ENCODE peak calls at places on chromosomes 16 and 17, in five cellular contexts. One of them, this sample, is unnamed.

GRCh38 chr16:55542459-55543082 is 23.9 kb upstream of the CAPNS2 start:
- DNase-seq in tibial artery: no peak
- DNase-seq in OCI-LY7: no peak
- DNase-seq in sigmoid colon: no peak
- DNase-seq in hepatocyte: no peak
- DNase-seq in this sample: no peak

GRCh38 chr16:17162560-17162959 is 308.2 kb downstream of the XYLT1 start:
- DNase-seq in tibial artery: no peak
- DNase-seq in OCI-LY7: no peak
- DNase-seq in sigmoid colon: no peak
- DNase-seq in hepatocyte: no peak
- DNase-seq in this sample: no peak

GRCh38 chr16:67656344-67657016 is 3.6 kb downstream of the ACD start:
- DNase-seq in tibial artery: no peak
- DNase-seq in OCI-LY7: no peak
- DNase-seq in sigmoid colon: no peak
- DNase-seq in hepatocyte: no peak
- DNase-seq in this sample: no peak

GRCh38 chr17:45139533-45139920 is 4.0 kb downstream of the ACBD4 start:
- DNase-seq in tibial artery: no peak
- DNase-seq in OCI-LY7: no peak
- DNase-seq in sigmoid colon: no peak
- DNase-seq in hepatocyte: no peak
- DNase-seq in this sample: no peak

GRCh38 chr16:87384162-87384999 is 805 bp upstream of the FBXO31 start:
- DNase-seq in tibial artery: peak; percentile 40
- DNase-seq in OCI-LY7: no peak
- DNase-seq in sigmoid colon: peak; percentile 80
- DNase-seq in hepatocyte: peak; percentile 86
- DNase-seq in this sample: no peak

GRCh38 chr17:64129765-64130558 is at the start of gene ERN1:
- DNase-seq in tibial artery: peak; percentile 93
- DNase-seq in OCI-LY7: peak; percentile 91
- DNase-seq in sigmoid colon: peak; percentile 97
- DNase-seq in hepatocyte: peak; percentile 98
- DNase-seq in this sample: peak; percentile 99

GRCh38 chr17:46770818-46771600 is 47.5 kb downstream of the WNT3 start:
- DNase-seq in tibial artery: no peak
- DNase-seq in OCI-LY7: peak; percentile 31
- DNase-seq in sigmoid colon: no peak
- DNase-seq in hepatocyte: peak; percentile 83
- DNase-seq in this sample: peak; percentile 91

GRCh38 chr17:520447-521167 is 168.0 kb upstream of the RPH3AL start:
- DNase-seq in tibial artery: no peak
- DNase-seq in OCI-LY7: no peak
- DNase-seq in sigmoid colon: no peak
- DNase-seq in hepatocyte: no peak
- DNase-seq in this sample: no peak

GRCh38 chr16:25172831-25173230 is 43.9 kb upstream of the AQP8 start:
- DNase-seq in tibial artery: no peak
- DNase-seq in OCI-LY7: no peak
- DNase-seq in sigmoid colon: no peak
- DNase-seq in hepatocyte: no peak
- DNase-seq in this sample: no peak

DNA sequence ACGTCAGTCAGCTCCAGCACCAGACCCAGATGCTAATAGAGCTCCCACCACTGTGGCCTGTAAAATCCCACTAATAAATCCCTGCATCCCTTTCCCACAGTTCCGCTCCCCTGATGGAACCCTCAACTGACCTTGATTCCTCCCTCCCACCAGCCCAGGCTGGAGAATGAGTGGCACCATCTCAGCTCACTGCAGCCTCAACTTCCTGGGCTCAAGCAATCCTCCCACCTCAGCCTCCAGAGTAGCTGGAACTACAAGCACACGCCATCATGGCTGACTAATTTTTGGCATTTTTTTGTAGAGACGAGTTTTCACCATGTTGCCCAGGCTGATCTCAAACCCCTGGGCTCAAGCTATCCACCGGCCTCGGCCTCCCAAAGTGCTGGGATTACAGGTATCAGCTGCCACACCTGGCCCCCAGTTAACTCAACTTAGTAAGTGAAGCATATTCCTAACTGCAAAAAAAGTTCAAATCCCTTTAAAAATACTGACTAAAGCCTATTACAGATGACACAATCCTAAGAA is 15.6 kb downstream of the USP7 start:
- DNase-seq in tibial artery: no peak
- DNase-seq in OCI-LY7: no peak
- DNase-seq in sigmoid colon: no peak
- DNase-seq in hepatocyte: no peak
- DNase-seq in this sample: no peak
- H3K4me1 ChIP-seq in tibial artery: peaks cover 26% of the 10 kb centered on the region
- H3K4me1 ChIP-seq in OCI-LY7: peaks cover 95% of the 10 kb centered on the region
- H3K4me1 ChIP-seq in sigmoid colon: no peaks in the 10 kb centered on the region
- H3K4me1 ChIP-seq in hepatocyte: peaks cover 40% of the 10 kb centered on the region
- H3K4me1 ChIP-seq in this sample: peaks cover 13% of the 10 kb centered on the region

DNA sequence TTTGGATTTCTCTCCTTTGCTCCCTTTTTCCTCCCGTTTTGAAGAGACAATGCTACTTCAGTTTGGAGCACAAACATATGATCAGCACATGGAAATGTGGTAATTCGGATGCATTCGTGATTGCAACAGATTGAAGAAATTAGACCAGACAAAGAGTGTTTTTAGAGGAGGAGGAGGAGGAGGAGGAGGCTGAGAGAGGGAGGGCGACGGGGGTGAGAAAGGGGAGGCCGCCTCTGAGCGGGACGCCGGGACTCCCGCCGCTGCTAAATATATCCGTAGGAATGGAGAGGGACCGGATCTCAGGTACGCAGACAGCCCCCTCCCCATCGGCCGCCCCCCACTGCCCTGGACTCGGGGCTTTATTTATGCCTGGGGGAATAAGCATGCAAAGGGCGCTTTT is 179.3 kb downstream of the SEC14L1 start:
- DNase-seq in tibial artery: peak; percentile 63
- DNase-seq in OCI-LY7: no peak
- DNase-seq in sigmoid colon: peak; percentile 84
- DNase-seq in hepatocyte: no peak
- DNase-seq in this sample: peak; percentile 45
- H3K4me3 ChIP-seq in tibial artery: peak overlapping the region; percentile 58
- H3K4me3 ChIP-seq in OCI-LY7: no peak overlapping the region
- H3K4me3 ChIP-seq in sigmoid colon: peak overlapping the region; percentile 51
- H3K4me3 ChIP-seq in hepatocyte: peak overlapping the region; percentile 20
- H3K4me3 ChIP-seq in this sample: no peak overlapping the region

DNA sequence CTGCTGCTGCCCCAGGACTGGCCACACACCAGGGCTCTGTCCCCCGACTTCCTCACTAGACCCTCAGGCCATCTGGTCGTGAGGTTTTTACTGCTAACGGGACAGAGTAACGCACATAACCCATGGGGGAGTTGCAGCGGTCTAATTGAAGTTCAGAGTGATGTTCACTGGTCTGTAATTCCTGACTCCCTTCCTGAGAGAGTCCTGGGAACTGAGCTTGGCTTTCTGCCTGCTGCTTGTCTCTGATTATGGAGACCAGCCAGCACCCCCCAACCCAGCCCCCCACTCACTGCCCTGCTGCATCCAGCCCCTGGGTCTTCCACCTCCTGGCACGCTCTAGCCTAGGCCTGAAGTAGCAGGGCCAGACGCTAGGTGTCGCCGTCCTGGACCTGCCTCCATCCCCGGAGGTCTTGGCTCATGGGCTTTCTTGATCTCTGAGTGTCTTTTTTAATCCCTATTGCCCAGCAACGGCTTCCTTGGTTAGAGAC is 192.9 kb downstream of the CCDC182 start:
- DNase-seq in tibial artery: no peak
- DNase-seq in OCI-LY7: peak; percentile 94
- DNase-seq in sigmoid colon: no peak
- DNase-seq in hepatocyte: peak; percentile 61
- DNase-seq in this sample: peak; percentile 95
- H3K4me1 ChIP-seq in tibial artery: peaks cover 2% of the 10 kb centered on the region
- H3K4me1 ChIP-seq in OCI-LY7: peaks cover 93% of the 10 kb centered on the region
- H3K4me1 ChIP-seq in sigmoid colon: no peaks in the 10 kb centered on the region
- H3K4me1 ChIP-seq in hepatocyte: peaks cover 45% of the 10 kb centered on the region
- H3K4me1 ChIP-seq in this sample: peaks cover 36% of the 10 kb centered on the region

DNA sequence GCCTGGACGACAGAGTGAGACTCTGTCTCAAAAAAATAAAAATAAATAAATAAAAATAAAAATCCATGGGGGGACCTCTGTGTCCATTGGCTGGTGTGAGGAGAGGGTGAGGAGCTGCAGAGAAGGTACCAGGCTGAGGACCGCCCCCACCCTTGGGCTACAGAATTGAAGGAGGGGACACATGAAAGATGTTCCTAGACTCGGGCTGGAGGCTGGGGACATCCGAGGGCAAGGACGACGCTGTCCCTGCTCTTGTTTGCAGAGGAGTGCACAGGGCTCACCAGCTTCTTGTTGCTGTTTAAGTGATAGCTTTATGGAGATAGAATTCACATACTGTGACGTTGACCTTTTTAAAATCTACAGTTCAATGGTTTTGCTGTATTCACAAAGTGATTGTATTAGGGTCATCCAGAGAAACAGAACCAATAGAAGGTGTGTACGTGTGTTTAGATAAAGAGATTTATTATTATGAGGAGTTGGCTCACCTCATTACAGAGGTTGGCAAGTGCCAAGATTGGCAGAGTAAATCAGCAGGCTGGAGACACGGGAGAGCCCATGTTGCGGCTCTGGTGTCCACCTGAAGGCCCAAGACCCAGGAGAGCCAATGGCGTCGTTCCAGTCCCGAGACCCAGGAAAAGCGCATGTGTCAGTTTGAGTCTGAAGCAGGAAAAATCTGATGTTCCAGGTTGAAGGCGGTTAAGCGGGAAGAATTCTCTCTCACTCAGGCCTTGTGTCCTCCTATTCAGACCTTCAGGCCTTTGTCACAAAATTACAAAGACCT is 320.7 kb downstream of the SEC14L1 start:
- DNase-seq in tibial artery: no peak
- DNase-seq in OCI-LY7: peak; percentile 36
- DNase-seq in sigmoid colon: no peak
- DNase-seq in hepatocyte: no peak
- DNase-seq in this sample: no peak
- H3K4me3 ChIP-seq in tibial artery: no peak overlapping the region
- H3K4me3 ChIP-seq in OCI-LY7: peak overlapping the region; percentile 47
- H3K4me3 ChIP-seq in sigmoid colon: no peak overlapping the region
- H3K4me3 ChIP-seq in hepatocyte: no peak overlapping the region
- H3K4me3 ChIP-seq in this sample: no peak overlapping the region

GRCh38 chr16:69565611-69566436 is at the start of gene NFAT5:
- DNase-seq in tibial artery: peak; percentile 82
- DNase-seq in OCI-LY7: peak; percentile 88
- DNase-seq in sigmoid colon: peak; percentile 95
- DNase-seq in hepatocyte: peak; percentile 96
- DNase-seq in this sample: peak; percentile 98

GRCh38 chr16:69567031-69567680 is 1.4 kb downstream of the NFAT5 start:
- DNase-seq in tibial artery: peak; percentile 27
- DNase-seq in OCI-LY7: peak; percentile 54
- DNase-seq in sigmoid colon: no peak
- DNase-seq in hepatocyte: peak; percentile 57
- DNase-seq in this sample: peak; percentile 68

GRCh38 chr16:69563605-69564580 is 1.9 kb upstream of the NFAT5 start:
- DNase-seq in tibial artery: no peak
- DNase-seq in OCI-LY7: peak; percentile 71
- DNase-seq in sigmoid colon: no peak
- DNase-seq in hepatocyte: peak; percentile 13
- DNase-seq in this sample: peak; percentile 72

GRCh38 chr16:69564845-69565610 is 738 bp upstream of the NFAT5 start:
- DNase-seq in tibial artery: no peak
- DNase-seq in OCI-LY7: peak; percentile 18
- DNase-seq in sigmoid colon: no peak
- DNase-seq in hepatocyte: no peak
- DNase-seq in this sample: no peak

DNA sequence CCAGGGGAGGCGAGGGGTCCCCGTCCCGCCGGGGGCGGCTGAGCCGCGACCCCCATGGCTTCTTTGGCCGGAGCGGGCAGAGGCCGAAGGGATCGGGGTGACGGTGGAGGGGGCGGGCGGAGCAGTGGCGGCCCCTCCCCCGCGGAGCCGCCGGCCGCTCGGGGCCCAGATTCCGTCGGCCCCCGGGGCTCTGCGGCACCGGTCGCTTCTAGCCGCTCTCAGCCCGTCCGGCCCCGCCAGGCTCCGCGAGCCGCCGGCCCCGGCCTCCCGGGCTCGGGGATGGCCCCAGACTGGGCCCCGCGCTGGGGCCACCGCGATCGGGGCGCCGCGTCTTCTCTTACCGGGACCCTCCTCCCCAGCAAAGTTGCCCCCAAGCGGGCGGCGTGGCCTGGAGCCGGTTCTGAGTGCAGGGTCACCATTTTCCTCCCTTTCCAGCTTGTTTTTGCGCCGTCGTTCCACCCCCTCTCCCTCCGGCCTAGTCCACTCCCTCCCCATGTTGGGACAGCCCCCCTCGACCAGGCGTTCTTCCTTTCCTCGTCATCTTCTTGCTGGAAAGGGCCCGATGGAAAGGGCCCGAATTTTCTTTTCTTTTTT is 768 bp downstream of the NFAT5 start:
- DNase-seq in tibial artery: peak; percentile 74
- DNase-seq in OCI-LY7: peak; percentile 64
- DNase-seq in sigmoid colon: peak; percentile 86
- DNase-seq in hepatocyte: peak; percentile 72
- DNase-seq in this sample: peak; percentile 78
- H3K4me1 ChIP-seq in tibial artery: peaks cover 20% of the 10 kb centered on the region
- H3K4me1 ChIP-seq in OCI-LY7: peaks cover 41% of the 10 kb centered on the region
- H3K4me1 ChIP-seq in sigmoid colon: no peaks in the 10 kb centered on the region
- H3K4me1 ChIP-seq in hepatocyte: peaks cover 27% of the 10 kb centered on the region
- H3K4me1 ChIP-seq in this sample: peaks cover 8% of the 10 kb centered on the region

GRCh38 chr16:24139282-24139681 is 116.9 kb upstream of the CACNG3 start:
- DNase-seq in tibial artery: no peak
- DNase-seq in OCI-LY7: no peak
- DNase-seq in sigmoid colon: no peak
- DNase-seq in hepatocyte: no peak
- DNase-seq in this sample: peak; percentile 61
- H3K4me3 ChIP-seq in tibial artery: no peak overlapping the region
- H3K4me3 ChIP-seq in OCI-LY7: no peak overlapping the region
- H3K4me3 ChIP-seq in sigmoid colon: no peak overlapping the region
- H3K4me3 ChIP-seq in hepatocyte: no peak overlapping the region
- H3K4me3 ChIP-seq in this sample: no peak overlapping the region

DNA sequence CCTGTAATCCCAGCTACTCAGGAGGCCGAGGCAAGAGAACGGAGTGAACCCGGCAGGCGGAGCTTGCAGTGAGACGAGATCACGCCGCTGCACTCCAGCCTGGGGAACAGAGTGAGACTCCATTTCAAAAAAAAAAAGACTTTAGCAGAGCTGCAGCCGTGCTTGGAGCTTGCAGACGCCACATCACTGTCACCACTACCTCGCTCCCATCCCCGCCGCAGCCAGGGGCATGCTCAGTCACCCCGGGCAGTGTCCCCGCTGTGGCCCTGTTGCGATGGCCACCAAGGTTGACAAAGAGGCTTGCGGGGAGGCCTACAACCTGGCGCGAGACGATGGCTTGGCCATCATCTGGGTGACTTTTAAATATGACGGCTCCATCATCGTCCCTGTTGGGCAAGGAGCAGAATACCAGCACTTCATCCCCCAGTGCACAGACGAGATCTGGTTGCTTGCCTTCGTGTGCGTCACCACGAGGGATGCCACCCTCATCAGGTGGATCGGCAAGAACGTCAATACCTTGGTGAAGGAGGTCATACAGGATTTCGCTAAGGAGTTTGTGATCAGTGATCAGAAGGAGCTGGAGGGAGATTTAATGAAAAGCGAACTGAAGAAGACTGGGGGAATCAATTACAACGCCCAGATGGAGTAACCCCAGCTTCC is 118.1 kb downstream of the TNFRSF13B start:
- DNase-seq in tibial artery: no peak
- DNase-seq in OCI-LY7: no peak
- DNase-seq in sigmoid colon: no peak
- DNase-seq in hepatocyte: no peak
- DNase-seq in this sample: no peak
- H3K4me1 ChIP-seq in tibial artery: no peaks in the 10 kb centered on the region
- H3K4me1 ChIP-seq in OCI-LY7: no peaks in the 10 kb centered on the region
- H3K4me1 ChIP-seq in sigmoid colon: no peaks in the 10 kb centered on the region
- H3K4me1 ChIP-seq in hepatocyte: no peaks in the 10 kb centered on the region
- H3K4me1 ChIP-seq in this sample: no peaks in the 10 kb centered on the region

This sample was measured in endodermal cell.